ENCODE peak calls at places on chromosome 16, in six cellular contexts. One of them, this sample, is unnamed.

GRCh38 chr16:84423416-84423837 is 55.1 kb downstream of the ATP2C2 start:
- DNase-seq in AG08395: peak
- DNase-seq in activated T-cell treated with anti-CD3 and anti-CD28 coated beads for 24 hours: no peak
- DNase-seq in kidney epithelial cell: no peak
- DNase-seq in breast epithelium: no peak
- DNase-seq in H7: no peak
- DNase-seq in this sample: no peak

GRCh38 chr16:58638148-58639036 is 8.8 kb upstream of the CNOT1 start:
- DNase-seq in AG08395: peak
- DNase-seq in activated T-cell treated with anti-CD3 and anti-CD28 coated beads for 24 hours: no peak
- DNase-seq in kidney epithelial cell: peak
- DNase-seq in breast epithelium: no peak
- DNase-seq in H7: peak
- DNase-seq in this sample: peak

GRCh38 chr16:4682616-4683254 is 10.6 kb upstream of the NUDT16L1 start:
- DNase-seq in AG08395: no peak
- DNase-seq in activated T-cell treated with anti-CD3 and anti-CD28 coated beads for 24 hours: peak
- DNase-seq in kidney epithelial cell: no peak
- DNase-seq in breast epithelium: peak
- DNase-seq in H7: peak
- DNase-seq in this sample: no peak

GRCh38 chr16:80375973-80376372 is 164.8 kb upstream of the DYNLRB2 start:
- DNase-seq in AG08395: no peak
- DNase-seq in activated T-cell treated with anti-CD3 and anti-CD28 coated beads for 24 hours: no peak
- DNase-seq in kidney epithelial cell: no peak
- DNase-seq in breast epithelium: no peak
- DNase-seq in H7: no peak
- DNase-seq in this sample: no peak

GRCh38 chr16:1580956-1581355 is 30.9 kb downstream of the IFT140 start:
- DNase-seq in AG08395: no peak
- DNase-seq in activated T-cell treated with anti-CD3 and anti-CD28 coated beads for 24 hours: no peak
- DNase-seq in kidney epithelial cell: no peak
- DNase-seq in breast epithelium: no peak
- DNase-seq in H7: no peak
- DNase-seq in this sample: no peak

GRCh38 chr16:582614-583331 is 7.1 kb upstream of the RAB40C start:
- DNase-seq in AG08395: no peak
- DNase-seq in activated T-cell treated with anti-CD3 and anti-CD28 coated beads for 24 hours: no peak
- DNase-seq in kidney epithelial cell: no peak
- DNase-seq in breast epithelium: no peak
- DNase-seq in H7: peak
- DNase-seq in this sample: no peak

GRCh38 chr16:27795992-27796614 is 246.2 kb downstream of the KATNIP start:
- DNase-seq in AG08395: peak
- DNase-seq in activated T-cell treated with anti-CD3 and anti-CD28 coated beads for 24 hours: no peak
- DNase-seq in kidney epithelial cell: no peak
- DNase-seq in breast epithelium: no peak
- DNase-seq in H7: peak
- DNase-seq in this sample: peak

GRCh38 chr16:2473425-2473926 is 1.5 kb upstream of the TBC1D24 start:
- DNase-seq in AG08395: no peak
- DNase-seq in activated T-cell treated with anti-CD3 and anti-CD28 coated beads for 24 hours: no peak
- DNase-seq in kidney epithelial cell: no peak
- DNase-seq in breast epithelium: no peak
- DNase-seq in H7: peak
- DNase-seq in this sample: peak

GRCh38 chr16:27483624-27484023 is 66.1 kb downstream of the GTF3C1 start:
- DNase-seq in AG08395: no peak
- DNase-seq in activated T-cell treated with anti-CD3 and anti-CD28 coated beads for 24 hours: no peak
- DNase-seq in kidney epithelial cell: no peak
- DNase-seq in breast epithelium: no peak
- DNase-seq in H7: no peak
- DNase-seq in this sample: no peak

GRCh38 chr16:83404261-83404660 is 403.5 kb upstream of the HSBP1 start:
- DNase-seq in AG08395: peak
- DNase-seq in activated T-cell treated with anti-CD3 and anti-CD28 coated beads for 24 hours: no peak
- DNase-seq in kidney epithelial cell: no peak
- DNase-seq in breast epithelium: no peak
- DNase-seq in H7: no peak
- DNase-seq in this sample: no peak

GRCh38 chr16:76428858-76429257 is 151.7 kb downstream of the CNTNAP4 start:
- DNase-seq in AG08395: no peak
- DNase-seq in activated T-cell treated with anti-CD3 and anti-CD28 coated beads for 24 hours: no peak
- DNase-seq in kidney epithelial cell: peak
- DNase-seq in breast epithelium: peak
- DNase-seq in H7: no peak
- DNase-seq in this sample: no peak

GRCh38 chr16:28981517-28981916 is 3.3 kb upstream of the LAT start:
- DNase-seq in AG08395: no peak
- DNase-seq in activated T-cell treated with anti-CD3 and anti-CD28 coated beads for 24 hours: peak
- DNase-seq in kidney epithelial cell: no peak
- DNase-seq in breast epithelium: no peak
- DNase-seq in H7: peak
- DNase-seq in this sample: no peak

GRCh38 chr16:70476272-70477020 is 22.1 kb downstream of the FCSK start:
- DNase-seq in AG08395: peak
- DNase-seq in activated T-cell treated with anti-CD3 and anti-CD28 coated beads for 24 hours: peak
- DNase-seq in kidney epithelial cell: peak
- DNase-seq in breast epithelium: no peak
- DNase-seq in H7: peak
- DNase-seq in this sample: peak

GRCh38 chr16:1317479-1318267 is 8.2 kb downstream of the UBE2I start:
- DNase-seq in AG08395: no peak
- DNase-seq in activated T-cell treated with anti-CD3 and anti-CD28 coated beads for 24 hours: no peak
- DNase-seq in kidney epithelial cell: no peak
- DNase-seq in breast epithelium: no peak
- DNase-seq in H7: no peak
- DNase-seq in this sample: no peak

GRCh38 chr16:23694707-23695373 is 16.2 kb downstream of the PLK1 start:
- DNase-seq in AG08395: peak
- DNase-seq in activated T-cell treated with anti-CD3 and anti-CD28 coated beads for 24 hours: no peak
- DNase-seq in kidney epithelial cell: peak
- DNase-seq in breast epithelium: no peak
- DNase-seq in H7: peak
- DNase-seq in this sample: no peak

GRCh38 chr16:21158208-21159110 is at the start of gene LDAF1:
- DNase-seq in AG08395: peak
- DNase-seq in activated T-cell treated with anti-CD3 and anti-CD28 coated beads for 24 hours: peak
- DNase-seq in kidney epithelial cell: no peak
- DNase-seq in breast epithelium: peak
- DNase-seq in H7: peak
- DNase-seq in this sample: peak

GRCh38 chr16:2361129-2361528 is 20.6 kb upstream of the ABCA3 start:
- DNase-seq in AG08395: no peak
- DNase-seq in activated T-cell treated with anti-CD3 and anti-CD28 coated beads for 24 hours: no peak
- DNase-seq in kidney epithelial cell: no peak
- DNase-seq in breast epithelium: no peak
- DNase-seq in H7: no peak
- DNase-seq in this sample: no peak

GRCh38 chr16:17277981-17278381 is 192.8 kb downstream of the XYLT1 start:
- DNase-seq in AG08395: no peak
- DNase-seq in activated T-cell treated with anti-CD3 and anti-CD28 coated beads for 24 hours: no peak
- DNase-seq in kidney epithelial cell: no peak
- DNase-seq in breast epithelium: peak
- DNase-seq in H7: peak
- DNase-seq in this sample: no peak

GRCh38 chr16:66476328-66477027 is 49.4 kb downstream of the BEAN1 start:
- DNase-seq in AG08395: no peak
- DNase-seq in activated T-cell treated with anti-CD3 and anti-CD28 coated beads for 24 hours: peak
- DNase-seq in kidney epithelial cell: no peak
- DNase-seq in breast epithelium: peak
- DNase-seq in H7: peak
- DNase-seq in this sample: no peak

GRCh38 chr16:81730090-81731051 is 48.7 kb upstream of the PLCG2 start:
- DNase-seq in AG08395: peak
- DNase-seq in activated T-cell treated with anti-CD3 and anti-CD28 coated beads for 24 hours: peak
- DNase-seq in kidney epithelial cell: peak
- DNase-seq in breast epithelium: peak
- DNase-seq in H7: peak
- DNase-seq in this sample: peak